ENCODE peak calls at places on chromosomes 1 and 21, in eight cellular contexts. G, J, W, R, T, V, M and Z are unnamed samples. For H3K27me3, the result is how much of the 10 kb centered on the place peaks cover.

GRCh38 chr1:162175393-162175792 is 105.9 kb downstream of the NOS1AP start:
- DNase-seq in V (no peak), M (no peak), T (no peak), G (no peak), R (no peak), W (no peak), J (no peak), Z (no peak)

GRCh38 chr1:54227091-54227602 is 27.2 kb downstream of the MRPL37 start:
- DNase-seq in G (peak), V (peak), J (peak), W (no peak), T (no peak), M (peak), R (peak), Z (peak)

GRCh38 chr1:225508538-225509375 is 80.9 kb upstream of the LBR start:
- DNase-seq in M (peak), W (no peak), G (peak), T (no peak), R (peak), V (peak), J (peak), Z (no peak)

GRCh38 chr21:43835061-43835460 is 30.0 kb upstream of the AGPAT3 start:
- DNase-seq in T (no peak), V (no peak), W (no peak), G (no peak), R (no peak), J (no peak), M (no peak), Z (no peak)

GRCh38 chr1:102120910-102121309 is 124.2 kb upstream of the OLFM3 start:
- DNase-seq in G (no peak), W (no peak), T (no peak), V (no peak), R (no peak), M (no peak), J (no peak), Z (no peak)

GRCh38 chr1:11045428-11046269 is 1.4 kb downstream of the MASP2 start:
- DNase-seq in R (no peak), W (no peak), T (no peak), J (no peak), V (no peak), M (no peak), G (no peak), Z (no peak)

GRCh38 chr1:95793893-95794292 is 559.9 kb downstream of the RWDD3 start:
- DNase-seq in T (no peak), R (no peak), V (no peak), J (no peak), G (no peak), M (no peak), W (no peak), Z (no peak)

GRCh38 chr1:37795340-37796110 is 1.9 kb downstream of the MANEAL start:
- DNase-seq in W (peak), V (peak), R (no peak), M (peak), T (peak), G (peak), J (peak), Z (no peak)

GRCh38 chr1:21311016-21311415 is 20.8 kb upstream of the ECE1 start:
- DNase-seq in J (no peak), T (no peak), G (peak), M (no peak), V (no peak), R (no peak), W (no peak), Z (no peak)

GRCh38 chr1:2297246-2298011 is 69.3 kb downstream of the SKI start:
- DNase-seq in W (no peak), V (no peak), G (no peak), R (no peak), J (no peak), T (no peak), M (no peak), Z (no peak)

GRCh38 chr1:115706774-115707425 is 61.6 kb downstream of the CASQ2 start:
- DNase-seq in J (peak), W (no peak), G (no peak), V (no peak), T (no peak), M (no peak), R (peak), Z (no peak)

GRCh38 chr1:189150624-189151023 is 1327.0 kb downstream of the BRINP3 start:
- DNase-seq in G (no peak), T (no peak), J (no peak), M (no peak), R (no peak), W (no peak), V (no peak), Z (no peak)

GRCh38 chr1:21175324-21175669 is 1.4 kb downstream of the EIF4G3 start:
- DNase-seq in T (no peak), V (peak), R (no peak), G (no peak), M (no peak), J (peak), W (peak), Z (no peak)

GRCh38 chr1:35763211-35763610 is 6.6 kb downstream of the CLSPN start:
- DNase-seq in G (no peak), J (peak), T (no peak), W (no peak), M (no peak), V (no peak), R (no peak), Z (no peak)

GRCh38 chr1:207962716-207963428 is 51.9 kb upstream of the CD34 start:
- DNase-seq in J (no peak), R (no peak), G (no peak), W (peak), T (peak), M (no peak), V (peak), Z (peak)

GRCh38 chr1:28126778-28127430 is 38.5 kb upstream of the EYA3 start:
- DNase-seq in R (no peak), J (no peak), G (no peak), M (no peak), V (no peak), T (no peak), W (no peak), Z (no peak)

GRCh38 chr1:228784191-228784590 is 48.9 kb downstream of the RHOU start:
- DNase-seq in M (no peak), W (no peak), V (no peak), R (no peak), J (no peak), T (no peak), G (no peak), Z (no peak)

GRCh38 chr1:29251164-29252130 is 15.1 kb downstream of the PTPRU start:
- DNase-seq in J (no peak), V (no peak), M (no peak), R (no peak), G (no peak), W (no peak), T (no peak), Z (no peak)

GRCh38 chr1:178634445-178634844 is 90.6 kb upstream of the RALGPS2 start:
- DNase-seq in W (peak), V (no peak), T (no peak), G (no peak), R (no peak), M (no peak), J (no peak), Z (no peak)

GRCh38 chr1:77686784-77687518 is 4.5 kb upstream of the ZZZ3 start:
- DNase-seq in J (no peak), T (no peak), R (no peak), G (no peak), W (no peak), M (peak), V (no peak), Z (no peak)

GRCh38 chr21:17900281-17900989 is 81.3 kb upstream of the C21orf91 start:
- DNase-seq in T (no peak), M (no peak), G (no peak), V (no peak), R (no peak), J (no peak), W (peak), Z (no peak)

GRCh38 chr1:168069384-168069783 is 67.3 kb downstream of the GPR161 start:
- DNase-seq in W (no peak), J (no peak), T (no peak), M (no peak), G (no peak), V (no peak), R (no peak), Z (no peak)
- TF ChIP-seq CTCF in W (no peak), J (no peak), T (no peak), M (no peak), G (no peak), V (no peak), R (no peak), Z (no peak)

DNA sequence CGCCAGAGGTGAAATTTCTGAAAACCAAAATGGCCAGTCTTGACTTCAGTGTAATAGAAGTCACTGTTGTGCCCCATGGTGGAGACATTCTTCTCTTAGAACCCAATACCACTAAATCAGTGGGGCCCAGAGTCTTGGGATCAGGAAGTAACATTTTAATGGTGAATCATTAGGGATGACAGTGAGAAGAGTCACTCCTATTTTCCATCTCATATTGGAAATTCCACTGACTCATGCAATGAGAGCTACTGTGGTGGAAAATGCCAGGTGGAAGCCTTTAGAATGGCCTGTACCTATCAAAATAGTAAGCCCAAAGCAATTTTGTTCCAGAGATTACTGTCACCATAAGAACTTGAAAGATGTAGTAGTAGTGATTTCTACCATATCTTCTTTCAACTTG is 20.6 kb upstream of the PPM1J start:
- DNase-seq in W (no peak), R (peak), T (no peak), M (no peak), J (peak), V (no peak), G (peak), Z (no peak)
- H3K27me3 ChIP-seq in W (half or more), R (under half), T (under half), M (under half), J (under half), V (under half), G (under half), Z (under half)

GRCh38 chr1:197224160-197224559 is 43.9 kb upstream of the CRB1 start:
- DNase-seq in R (no peak), T (no peak), V (no peak), W (no peak), G (no peak), J (no peak), M (no peak), Z (no peak)
- TF ChIP-seq CTCF in R (peak), T (peak), V (peak), W (peak), G (peak), J (peak), M (peak), Z (no peak)

DNA sequence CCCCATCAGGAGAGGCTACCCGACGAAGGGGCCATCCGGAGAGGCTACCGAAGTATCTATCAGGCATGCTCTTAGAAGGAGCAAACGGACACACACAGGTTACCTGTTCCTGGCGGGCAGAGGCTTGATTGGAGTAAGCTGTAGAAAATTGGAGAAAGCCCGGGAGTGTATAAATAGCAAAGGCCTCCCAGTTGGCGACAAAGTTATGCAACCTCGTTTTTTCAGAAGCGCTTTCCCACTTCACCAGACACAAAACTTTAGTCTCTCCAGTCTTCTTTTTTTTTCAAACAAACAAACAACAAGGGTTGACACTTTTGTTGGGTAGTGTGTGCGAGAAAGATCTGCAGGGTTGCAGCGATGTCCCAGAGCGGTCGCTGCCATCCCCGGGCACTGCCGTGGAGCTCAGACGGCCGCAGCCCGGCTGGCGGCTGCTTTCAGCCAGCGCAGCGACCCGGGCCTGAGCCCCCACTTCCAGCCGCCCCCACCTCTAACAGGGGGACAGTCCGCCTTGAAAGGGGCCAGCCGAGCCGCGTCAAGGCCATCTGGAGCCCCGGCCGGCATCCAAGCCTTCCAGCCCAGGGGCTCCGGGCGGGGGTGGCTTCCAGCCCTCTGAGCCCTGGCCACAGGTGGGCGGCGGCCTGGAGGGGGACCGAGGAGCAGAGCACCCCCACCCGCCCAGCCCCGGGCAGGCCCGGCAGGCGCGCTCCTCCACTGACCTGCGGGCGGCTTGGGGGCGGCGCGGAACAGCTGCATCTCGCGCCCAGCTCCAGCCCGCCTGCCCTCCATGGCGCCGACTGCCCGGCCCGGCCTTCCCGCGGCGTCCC is 616 bp downstream of the MCOLN3 start:
- DNase-seq in R (no peak), G (no peak), W (peak), M (peak), T (no peak), V (peak), J (no peak), Z (no peak)
- H3K27me3 ChIP-seq in R (under half), G (under half), W (half or more), M (under half), T (under half), V (under half), J (half or more), Z (under half)

GRCh38 chr1:204256531-204256930 is 42.7 kb upstream of the GOLT1A start:
- DNase-seq in V (no peak), W (no peak), M (no peak), G (no peak), T (no peak), R (no peak), J (no peak), Z (no peak)

GRCh38 chr1:204259782-204260181 is 46.0 kb upstream of the GOLT1A start:
- DNase-seq in R (no peak), V (no peak), M (no peak), T (no peak), W (no peak), J (no peak), G (no peak), Z (no peak)

GRCh38 chr1:204257446-204257845 is 43.7 kb upstream of the GOLT1A start:
- DNase-seq in T (no peak), W (no peak), G (no peak), M (no peak), J (no peak), V (no peak), R (no peak), Z (no peak)

GRCh38 chr1:204259196-204259595 is 45.4 kb upstream of the GOLT1A start:
- DNase-seq in R (no peak), G (no peak), T (no peak), J (no peak), M (no peak), V (no peak), W (no peak), Z (no peak)

DNA sequence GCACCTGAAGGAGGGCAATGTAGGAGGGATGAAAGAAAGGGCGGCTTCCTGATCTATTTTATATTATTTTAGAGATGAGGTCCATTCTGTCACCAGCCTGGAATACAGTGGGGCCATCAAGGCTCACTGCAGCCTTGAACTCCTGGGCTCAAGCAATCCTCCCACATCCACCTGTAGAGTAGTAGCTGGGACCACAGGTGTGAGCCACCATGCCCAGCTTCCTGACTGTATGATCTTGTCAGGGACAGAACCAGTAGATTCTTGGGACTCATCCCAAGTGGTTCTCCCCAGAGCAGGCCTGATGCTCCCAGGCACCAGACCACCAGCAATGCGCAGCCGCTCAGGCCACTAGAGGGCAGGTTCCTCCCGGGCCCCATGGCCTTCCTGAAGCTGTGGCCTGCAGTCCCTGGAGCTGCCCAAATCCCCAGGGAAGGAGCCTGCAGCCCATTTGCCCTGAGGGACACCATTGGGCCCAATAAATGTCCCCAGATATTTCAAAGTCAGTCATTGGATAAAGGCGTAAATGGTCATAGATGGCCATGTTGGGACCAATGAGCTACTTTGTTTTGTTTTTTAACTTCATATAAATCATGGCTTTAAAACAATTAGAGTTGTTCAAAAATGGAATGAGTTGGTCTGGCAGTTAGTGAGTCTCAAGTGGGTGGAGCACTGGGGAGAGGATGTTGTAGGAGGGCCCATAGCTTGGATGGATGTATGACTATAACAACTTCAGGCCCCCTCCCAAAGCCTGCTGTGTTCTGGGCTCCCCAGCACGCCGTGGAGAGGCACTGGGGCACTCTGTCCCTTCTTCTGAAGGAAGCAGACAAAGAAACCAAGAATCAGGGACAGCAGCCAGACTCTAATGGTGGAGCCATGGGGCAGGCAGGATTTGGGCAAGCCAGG is 44.7 kb upstream of the GOLT1A start:
- DNase-seq in R (peak), W (peak), G (peak), J (peak), M (peak), V (peak), T (peak), Z (no peak)
- TF ChIP-seq CTCF in R (peak), W (peak), G (peak), J (peak), M (peak), V (peak), T (peak), Z (peak)

GRCh38 chr1:50417487-50417886 is 5.8 kb downstream of the DMRTA2 start:
- DNase-seq in R (no peak), T (no peak), V (no peak), J (no peak), M (no peak), W (no peak), G (no peak), Z (no peak)
- H3K27me3 ChIP-seq in R (half or more), T (half or more), V (under half), J (half or more), M (under half), W (half or more), G (under half), Z (under half)

GRCh38 chr1:48214820-48215219 is 7.7 kb upstream of the SLC5A9 start:
- DNase-seq in R (no peak), M (no peak), W (no peak), J (no peak), V (no peak), G (no peak), T (no peak), Z (no peak)

GRCh38 chr1:48217861-48218260 is 4.7 kb upstream of the SLC5A9 start:
- DNase-seq in G (no peak), R (no peak), J (no peak), V (no peak), M (no peak), W (no peak), T (no peak), Z (no peak)

GRCh38 chr1:48216276-48216675 is 6.2 kb upstream of the SLC5A9 start:
- DNase-seq in V (no peak), M (no peak), W (no peak), R (no peak), J (no peak), G (no peak), T (no peak), Z (no peak)

GRCh38 chr1:48215222-48215621 is 7.3 kb upstream of the SLC5A9 start:
- DNase-seq in W (no peak), M (no peak), G (no peak), R (no peak), T (no peak), J (no peak), V (no peak), Z (no peak)

DNA sequence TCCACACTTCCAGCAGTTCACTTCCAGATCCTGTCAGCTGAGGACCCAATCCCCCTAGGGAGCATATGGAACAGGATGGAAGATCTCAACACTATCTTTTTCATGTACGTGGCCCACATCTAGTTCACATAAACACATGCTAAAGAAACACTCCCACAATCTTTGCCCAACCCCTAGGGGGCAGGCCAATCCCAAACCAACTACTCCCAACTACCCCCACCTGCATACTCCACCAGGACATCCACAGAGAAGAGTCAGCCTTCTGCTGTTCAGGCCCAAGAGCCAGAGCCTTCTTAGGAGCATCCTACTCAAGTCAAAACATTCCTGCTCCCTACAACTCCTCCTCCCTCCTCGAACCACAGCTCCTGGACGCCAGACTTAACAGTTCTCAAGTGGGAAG is 5.6 kb upstream of the SLC5A9 start:
- DNase-seq in V (no peak), R (no peak), G (no peak), J (no peak), T (peak), W (no peak), M (no peak), Z (no peak)
- TF ChIP-seq CTCF in V (no peak), R (no peak), G (no peak), J (no peak), T (no peak), W (no peak), M (no peak), Z (no peak)

GRCh38 chr1:18556364-18556763 is 74.3 kb upstream of the PAX7 start:
- DNase-seq in M (no peak), W (no peak), T (no peak), V (no peak), G (no peak), J (peak), R (no peak), Z (no peak)

GRCh38 chr1:18564661-18565060 is 66.0 kb upstream of the PAX7 start:
- DNase-seq in J (no peak), T (no peak), V (no peak), W (no peak), M (no peak), R (no peak), G (no peak), Z (no peak)

GRCh38 chr1:18561967-18562366 is 68.7 kb upstream of the PAX7 start:
- DNase-seq in R (no peak), V (no peak), W (no peak), T (no peak), M (no peak), G (no peak), J (no peak), Z (no peak)

GRCh38 chr1:18557621-18558465 is 72.8 kb upstream of the PAX7 start:
- DNase-seq in V (peak), W (no peak), T (no peak), G (no peak), M (peak), J (no peak), R (no peak), Z (no peak)

GRCh38 chr1:18560692-18561091 is 70.0 kb upstream of the PAX7 start:
- DNase-seq in G (no peak), V (no peak), T (no peak), R (no peak), W (no peak), M (no peak), J (no peak), Z (no peak)
- H3K27me3 ChIP-seq in G (half or more), V (under half), T (under half), R (under half), W (half or more), M (under half), J (under half), Z (half or more)